ENCODE peak calls at places on chromosome 20, in nine cellular contexts. U is NCI-H2029; I is RPMI7951; V is stimulated activated CD8-positive, alpha-beta memory T cell treated with anti-CD3 and anti-CD28 coated beads, Interleukin-2, amount 100 ng/mL, for 1 hour; D is Kasumi-1; K is suprapubic skin; T is left lung; Q is amygdala; N is left ventricle myocardium inferior. R is an unnamed sample.

GRCh38 chr20:57440678-57441509 is 49.7 kb downstream of the RBM38 start:
- DNase-seq in U (peak), I (no peak), V (no peak), D (no peak), K (no peak), T (peak), Q (peak), N (peak), R (peak)

GRCh38 chr20:25453035-25453810 is 45.8 kb downstream of the GINS1 start:
- DNase-seq in U (peak), I (peak), V (no peak), D (no peak), K (no peak), T (peak), Q (no peak), N (no peak), R (no peak)

GRCh38 chr20:38460040-38460623 is 12.5 kb upstream of the RALGAPB start:
- DNase-seq in U (peak), I (peak), V (no peak), D (peak), K (peak), T (no peak), Q (no peak), N (no peak), R (no peak)

GRCh38 chr20:24165336-24166126 is 177.0 kb upstream of the GGTLC1 start:
- DNase-seq in U (no peak), I (no peak), V (no peak), D (no peak), K (no peak), T (no peak), Q (no peak), N (no peak), R (no peak)

GRCh38 chr20:3687655-3688054 is 5.8 kb upstream of the ADAM33 start:
- DNase-seq in U (no peak), I (peak), V (no peak), D (no peak), K (no peak), T (no peak), Q (no peak), N (no peak), R (no peak)

GRCh38 chr20:25540273-25540672 is 45.1 kb downstream of the NINL start:
- DNase-seq in U (no peak), I (no peak), V (no peak), D (peak), K (no peak), T (peak), Q (no peak), N (peak), R (no peak)

GRCh38 chr20:36821964-36822437 is 48.4 kb upstream of the DSN1 start:
- DNase-seq in U (no peak), I (peak), V (no peak), D (no peak), K (no peak), T (no peak), Q (peak), N (no peak), R (no peak)

GRCh38 chr20:35060168-35060567 is 32.4 kb downstream of the TRPC4AP start:
- DNase-seq in U (no peak), I (no peak), V (no peak), D (no peak), K (no peak), T (no peak), Q (no peak), N (no peak), R (no peak)

GRCh38 chr20:57223648-57224489 is 42.6 kb downstream of the BMP7 start:
- DNase-seq in U (no peak), I (peak), V (no peak), D (no peak), K (no peak), T (no peak), Q (no peak), N (peak), R (no peak)

GRCh38 chr20:57047281-57048026 is 219.0 kb downstream of the BMP7 start:
- DNase-seq in U (no peak), I (peak), V (no peak), D (no peak), K (no peak), T (no peak), Q (no peak), N (no peak), R (no peak)

R was measured in lower lobe of right lung.